ENCODE peak calls at places on chromosome 14, in six cellular contexts. One of them, this sample, is unnamed.

GRCh38 chr14:52268191-52269061 is 928 bp downstream of the PTGDR start:
- DNase-seq in CD4-positive, alpha-beta T cell: no peak
- DNase-seq in psoas muscle: peak; percentile 24
- DNase-seq in HL-60: no peak
- DNase-seq in effector memory CD4-positive, alpha-beta T cell: no peak
- DNase-seq in uterus: no peak
- DNase-seq in this sample: no peak

GRCh38 chr14:104887623-104888488 is 22.8 kb downstream of the CEP170B start:
- DNase-seq in psoas muscle: peak; percentile 12
- DNase-seq in uterus: peak; percentile 13
- DNase-seq in CD4-positive, alpha-beta T cell: no peak
- DNase-seq in effector memory CD4-positive, alpha-beta T cell: no peak
- DNase-seq in HL-60: no peak
- DNase-seq in this sample: no peak

GRCh38 chr14:22896760-22897159 is 13.7 kb downstream of the REM2 start:
- DNase-seq in psoas muscle: no peak
- DNase-seq in HL-60: no peak
- DNase-seq in CD4-positive, alpha-beta T cell: no peak
- DNase-seq in effector memory CD4-positive, alpha-beta T cell: no peak
- DNase-seq in uterus: no peak
- DNase-seq in this sample: no peak

GRCh38 chr14:37903561-37904191 is 304.0 kb upstream of the SSTR1 start:
- DNase-seq in CD4-positive, alpha-beta T cell: no peak
- DNase-seq in HL-60: no peak
- DNase-seq in effector memory CD4-positive, alpha-beta T cell: no peak
- DNase-seq in uterus: no peak
- DNase-seq in psoas muscle: no peak
- DNase-seq in this sample: no peak

GRCh38 chr14:99271951-99272668 is at the start of gene BCL11B:
- DNase-seq in CD4-positive, alpha-beta T cell: peak; percentile 83
- DNase-seq in HL-60: peak; percentile 78
- DNase-seq in uterus: no peak
- DNase-seq in effector memory CD4-positive, alpha-beta T cell: peak; percentile 81
- DNase-seq in psoas muscle: peak; percentile 35
- DNase-seq in this sample: peak; percentile 73

GRCh38 chr14:54567634-54568561 is 970 bp downstream of the SAMD4A start:
- DNase-seq in CD4-positive, alpha-beta T cell: peak; percentile 15
- DNase-seq in uterus: peak; percentile 55
- DNase-seq in effector memory CD4-positive, alpha-beta T cell: peak; percentile 18
- DNase-seq in HL-60: peak; percentile 25
- DNase-seq in psoas muscle: peak; percentile 58
- DNase-seq in this sample: no peak

GRCh38 chr14:94648801-94649200 is 36.6 kb downstream of the SERPINA3 start:
- DNase-seq in psoas muscle: no peak
- DNase-seq in uterus: no peak
- DNase-seq in effector memory CD4-positive, alpha-beta T cell: no peak
- DNase-seq in HL-60: no peak
- DNase-seq in CD4-positive, alpha-beta T cell: no peak
- DNase-seq in this sample: no peak

GRCh38 chr14:61898568-61898967 is 136.3 kb downstream of the SNAPC1 start:
- DNase-seq in uterus: no peak
- DNase-seq in effector memory CD4-positive, alpha-beta T cell: no peak
- DNase-seq in CD4-positive, alpha-beta T cell: no peak
- DNase-seq in HL-60: no peak
- DNase-seq in psoas muscle: no peak
- DNase-seq in this sample: no peak

GRCh38 chr14:31207287-31207745 is 277 bp downstream of the HECTD1 start:
- DNase-seq in effector memory CD4-positive, alpha-beta T cell: no peak
- DNase-seq in HL-60: no peak
- DNase-seq in CD4-positive, alpha-beta T cell: no peak
- DNase-seq in uterus: peak; percentile 90
- DNase-seq in psoas muscle: no peak
- DNase-seq in this sample: no peak

GRCh38 chr14:75310295-75311059 is 31.8 kb downstream of the FOS start:
- DNase-seq in effector memory CD4-positive, alpha-beta T cell: no peak
- DNase-seq in psoas muscle: peak; percentile 84
- DNase-seq in CD4-positive, alpha-beta T cell: no peak
- DNase-seq in uterus: peak; percentile 90
- DNase-seq in HL-60: no peak
- DNase-seq in this sample: peak; percentile 80

GRCh38 chr14:99752486-99753121 is 40.6 kb upstream of the EML1 start:
- DNase-seq in HL-60: no peak
- DNase-seq in psoas muscle: no peak
- DNase-seq in uterus: no peak
- DNase-seq in effector memory CD4-positive, alpha-beta T cell: no peak
- DNase-seq in CD4-positive, alpha-beta T cell: no peak
- DNase-seq in this sample: no peak

GRCh38 chr14:59281613-59282012 is 93.1 kb downstream of the DAAM1 start:
- DNase-seq in CD4-positive, alpha-beta T cell: no peak
- DNase-seq in psoas muscle: no peak
- DNase-seq in effector memory CD4-positive, alpha-beta T cell: no peak
- DNase-seq in uterus: no peak
- DNase-seq in HL-60: no peak
- DNase-seq in this sample: no peak

GRCh38 chr14:59318908-59319307 is 130.4 kb downstream of the DAAM1 start:
- DNase-seq in psoas muscle: no peak
- DNase-seq in CD4-positive, alpha-beta T cell: no peak
- DNase-seq in uterus: no peak
- DNase-seq in HL-60: no peak
- DNase-seq in effector memory CD4-positive, alpha-beta T cell: no peak
- DNase-seq in this sample: no peak

GRCh38 chr14:51860836-51861583 is 598 bp downstream of the GNG2 start:
- DNase-seq in CD4-positive, alpha-beta T cell: no peak
- DNase-seq in psoas muscle: no peak
- DNase-seq in uterus: no peak
- DNase-seq in effector memory CD4-positive, alpha-beta T cell: no peak
- DNase-seq in HL-60: no peak
- DNase-seq in this sample: no peak

GRCh38 chr14:77554207-77554606 is 55.6 kb upstream of the ISM2 start:
- DNase-seq in effector memory CD4-positive, alpha-beta T cell: no peak
- DNase-seq in uterus: no peak
- DNase-seq in CD4-positive, alpha-beta T cell: no peak
- DNase-seq in psoas muscle: no peak
- DNase-seq in HL-60: no peak
- DNase-seq in this sample: no peak

GRCh38 chr14:59679872-59680271 is 103.3 kb upstream of the CCDC175 start:
- DNase-seq in effector memory CD4-positive, alpha-beta T cell: no peak
- DNase-seq in HL-60: no peak
- DNase-seq in psoas muscle: no peak
- DNase-seq in CD4-positive, alpha-beta T cell: no peak
- DNase-seq in uterus: no peak
- DNase-seq in this sample: no peak

DNA sequence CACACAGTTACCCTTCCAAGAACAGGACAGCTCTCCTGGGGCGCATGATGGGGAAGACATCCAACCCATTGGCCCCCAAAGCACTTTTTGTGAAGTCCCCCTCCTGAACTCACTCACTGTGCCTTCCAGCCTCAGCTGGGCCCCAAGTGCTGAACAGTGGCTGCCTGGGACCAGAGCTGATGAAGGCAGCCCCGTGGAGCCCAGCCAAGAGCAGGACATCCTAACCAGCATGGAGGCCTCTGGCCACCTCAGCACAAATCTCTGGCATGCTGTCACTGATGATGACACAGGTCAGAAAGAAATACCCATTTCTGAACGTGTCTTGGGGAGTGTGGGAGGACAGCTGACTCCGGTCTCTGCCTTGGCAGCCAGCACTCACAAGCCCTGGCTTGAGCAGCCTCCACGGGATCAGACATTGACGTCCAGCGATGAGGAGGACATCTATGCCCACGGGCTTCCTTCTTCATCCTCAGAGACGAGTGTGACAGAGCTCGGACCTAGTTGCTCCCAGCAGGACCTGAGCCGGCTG is 72.0 kb downstream of the TECPR2 start:
- DNase-seq in psoas muscle: no peak
- DNase-seq in uterus: no peak
- DNase-seq in CD4-positive, alpha-beta T cell: no peak
- DNase-seq in effector memory CD4-positive, alpha-beta T cell: no peak
- DNase-seq in HL-60: no peak
- DNase-seq in this sample: no peak
- H3K27ac ChIP-seq in psoas muscle: no peak overlapping the region
- H3K27ac ChIP-seq in uterus: no peak overlapping the region
- H3K27ac ChIP-seq in CD4-positive, alpha-beta T cell: no peak overlapping the region
- H3K27ac ChIP-seq in effector memory CD4-positive, alpha-beta T cell: no peak overlapping the region
- H3K27ac ChIP-seq in HL-60: no peak overlapping the region
- H3K27ac ChIP-seq in this sample: no peak overlapping the region

GRCh38 chr14:91119556-91120311 is 5.9 kb downstream of the DGLUCY start:
- DNase-seq in HL-60: no peak
- DNase-seq in effector memory CD4-positive, alpha-beta T cell: no peak
- DNase-seq in uterus: no peak
- DNase-seq in psoas muscle: peak; percentile 65
- DNase-seq in CD4-positive, alpha-beta T cell: no peak
- DNase-seq in this sample: no peak
- H3K27ac ChIP-seq in HL-60: no peak overlapping the region
- H3K27ac ChIP-seq in effector memory CD4-positive, alpha-beta T cell: no peak overlapping the region
- H3K27ac ChIP-seq in uterus: no peak overlapping the region
- H3K27ac ChIP-seq in psoas muscle: peak overlapping the region; percentile 90
- H3K27ac ChIP-seq in CD4-positive, alpha-beta T cell: no peak overlapping the region
- H3K27ac ChIP-seq in this sample: no peak overlapping the region

DNA sequence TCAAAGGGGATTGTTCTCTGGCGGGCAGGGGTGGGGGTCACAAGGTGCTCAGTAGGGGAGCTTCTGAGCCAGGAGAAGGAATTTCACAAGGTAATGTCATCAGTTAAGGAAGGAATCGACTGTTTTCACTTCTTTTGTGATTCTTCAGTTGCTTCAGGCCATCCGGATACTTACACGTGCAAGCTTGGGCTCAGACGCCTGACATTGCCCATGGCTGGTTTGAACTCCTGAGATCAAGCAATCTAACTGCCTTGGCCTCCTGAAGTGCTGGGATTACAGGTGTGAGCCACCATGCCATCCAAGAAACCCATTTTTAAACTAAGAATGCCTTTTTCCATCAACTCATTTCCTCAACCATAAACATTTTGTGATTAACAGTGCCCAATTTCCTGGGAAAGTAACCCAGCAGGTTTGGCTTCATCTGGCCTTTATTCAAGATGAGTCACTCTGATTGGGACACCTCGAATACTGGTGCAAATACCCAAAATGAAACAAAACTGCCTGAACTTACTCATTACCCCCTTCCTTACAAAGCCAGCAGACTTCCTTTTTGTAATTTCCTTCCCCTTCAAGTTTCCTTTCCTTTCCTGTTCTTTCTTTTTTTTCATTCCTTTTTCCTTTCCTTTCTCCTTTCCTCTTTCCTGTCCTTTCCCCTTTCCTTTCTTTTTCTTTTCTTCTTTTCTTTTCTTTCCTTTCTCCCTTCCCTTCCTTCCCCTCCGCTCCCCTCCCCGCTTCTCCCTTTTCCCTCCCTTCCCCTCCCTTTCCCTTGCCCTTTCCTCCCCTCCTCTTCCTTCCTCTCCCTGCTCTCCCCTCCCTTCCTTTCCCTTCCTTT is 10.2 kb upstream of the RNASE10 start:
- DNase-seq in CD4-positive, alpha-beta T cell: no peak
- DNase-seq in uterus: no peak
- DNase-seq in effector memory CD4-positive, alpha-beta T cell: no peak
- DNase-seq in psoas muscle: no peak
- DNase-seq in HL-60: peak; percentile 69
- DNase-seq in this sample: no peak
- H3K27ac ChIP-seq in CD4-positive, alpha-beta T cell: no peak overlapping the region
- H3K27ac ChIP-seq in uterus: no peak overlapping the region
- H3K27ac ChIP-seq in effector memory CD4-positive, alpha-beta T cell: no peak overlapping the region
- H3K27ac ChIP-seq in psoas muscle: no peak overlapping the region
- H3K27ac ChIP-seq in HL-60: peak overlapping the region; percentile 89
- H3K27ac ChIP-seq in this sample: no peak overlapping the region

DNA sequence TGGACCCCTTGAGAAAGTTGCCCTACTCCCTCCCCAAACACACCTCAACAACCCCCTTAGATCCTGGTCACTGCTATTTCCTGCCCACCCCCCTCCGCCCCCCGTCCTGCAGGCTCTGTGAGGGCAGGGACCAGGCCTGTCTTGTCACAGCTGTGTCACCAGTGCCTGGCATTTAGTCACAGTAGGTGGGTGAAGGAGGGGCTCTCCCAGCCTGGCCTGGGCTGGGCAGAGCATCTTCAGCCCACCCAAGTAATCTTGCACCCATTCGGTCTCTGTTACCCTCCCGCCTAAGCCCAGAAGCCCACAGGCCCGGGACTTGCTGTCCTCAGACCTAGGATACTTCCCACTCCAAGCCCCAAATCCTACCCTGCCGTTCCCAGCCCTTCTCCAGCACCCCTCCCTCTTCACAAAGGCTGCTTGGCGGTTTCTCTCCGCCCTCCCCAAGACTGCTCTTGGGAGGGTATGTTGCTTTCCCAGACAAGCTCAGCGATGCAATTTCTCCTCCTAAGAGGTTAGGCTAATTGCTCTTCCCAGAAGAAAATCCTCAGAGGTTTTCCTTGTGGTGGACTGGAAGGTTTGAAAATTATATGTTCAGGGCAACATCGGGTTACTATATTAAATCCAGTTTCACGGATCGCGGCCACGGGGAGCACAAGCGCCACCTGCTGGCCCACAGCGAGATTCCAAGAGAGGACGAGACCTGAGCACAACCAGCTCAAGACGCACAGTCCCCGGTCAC is 50.8 kb upstream of the ZFP36L1 start:
- DNase-seq in psoas muscle: peak; percentile 76
- DNase-seq in uterus: peak; percentile 84
- DNase-seq in effector memory CD4-positive, alpha-beta T cell: peak; percentile 47
- DNase-seq in CD4-positive, alpha-beta T cell: peak; percentile 69
- DNase-seq in HL-60: peak; percentile 29
- DNase-seq in this sample: peak; percentile 56
- H3K27ac ChIP-seq in psoas muscle: peak overlapping the region; percentile 16
- H3K27ac ChIP-seq in uterus: peak overlapping the region; percentile 80
- H3K27ac ChIP-seq in effector memory CD4-positive, alpha-beta T cell: no peak overlapping the region
- H3K27ac ChIP-seq in CD4-positive, alpha-beta T cell: no peak overlapping the region
- H3K27ac ChIP-seq in HL-60: no peak overlapping the region
- H3K27ac ChIP-seq in this sample: no peak overlapping the region

DNA sequence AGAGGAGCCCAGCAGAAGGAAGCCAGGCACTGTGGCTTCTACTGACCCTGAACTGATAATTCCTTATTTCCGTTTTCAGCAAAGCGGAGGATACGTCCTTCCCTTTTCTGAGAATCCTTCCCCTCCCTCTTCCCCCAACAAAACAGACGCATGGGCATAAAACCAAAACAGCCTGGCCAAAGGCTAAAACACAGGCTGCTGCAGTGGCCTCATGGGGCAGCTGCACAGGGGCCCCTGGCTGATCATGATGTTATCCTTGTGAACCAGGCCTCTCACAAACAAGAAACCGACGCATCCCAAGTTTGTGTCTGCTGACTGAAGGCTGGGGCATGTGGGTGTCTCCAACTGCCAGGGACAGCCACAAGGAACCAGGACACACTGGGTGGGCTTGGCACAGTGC is 23.4 kb upstream of the STON2 start:
- DNase-seq in HL-60: peak; percentile 15
- DNase-seq in effector memory CD4-positive, alpha-beta T cell: no peak
- DNase-seq in CD4-positive, alpha-beta T cell: no peak
- DNase-seq in uterus: no peak
- DNase-seq in psoas muscle: peak; percentile 60
- DNase-seq in this sample: no peak
- H3K27ac ChIP-seq in HL-60: no peak overlapping the region
- H3K27ac ChIP-seq in effector memory CD4-positive, alpha-beta T cell: no peak overlapping the region
- H3K27ac ChIP-seq in CD4-positive, alpha-beta T cell: no peak overlapping the region
- H3K27ac ChIP-seq in uterus: peak overlapping the region; percentile 8
- H3K27ac ChIP-seq in psoas muscle: peak overlapping the region; percentile 44
- H3K27ac ChIP-seq in this sample: peak overlapping the region; percentile 33

GRCh38 chr14:92728781-92729364 is 19.6 kb downstream of the LGMN start:
- DNase-seq in CD4-positive, alpha-beta T cell: no peak
- DNase-seq in HL-60: no peak
- DNase-seq in effector memory CD4-positive, alpha-beta T cell: no peak
- DNase-seq in psoas muscle: no peak
- DNase-seq in uterus: no peak
- DNase-seq in this sample: no peak
- H3K27ac ChIP-seq in CD4-positive, alpha-beta T cell: no peak overlapping the region
- H3K27ac ChIP-seq in HL-60: no peak overlapping the region
- H3K27ac ChIP-seq in effector memory CD4-positive, alpha-beta T cell: no peak overlapping the region
- H3K27ac ChIP-seq in psoas muscle: no peak overlapping the region
- H3K27ac ChIP-seq in uterus: no peak overlapping the region
- H3K27ac ChIP-seq in this sample: no peak overlapping the region

GRCh38 chr14:34275038-34275437 is 187.0 kb downstream of the SPTSSA start:
- DNase-seq in uterus: no peak
- DNase-seq in HL-60: no peak
- DNase-seq in effector memory CD4-positive, alpha-beta T cell: no peak
- DNase-seq in CD4-positive, alpha-beta T cell: no peak
- DNase-seq in psoas muscle: no peak
- DNase-seq in this sample: no peak
- H3K27ac ChIP-seq in uterus: no peak overlapping the region
- H3K27ac ChIP-seq in HL-60: no peak overlapping the region
- H3K27ac ChIP-seq in effector memory CD4-positive, alpha-beta T cell: no peak overlapping the region
- H3K27ac ChIP-seq in CD4-positive, alpha-beta T cell: no peak overlapping the region
- H3K27ac ChIP-seq in psoas muscle: no peak overlapping the region
- H3K27ac ChIP-seq in this sample: no peak overlapping the region